ENCODE peak calls at places on chromosomes 3 and 15, in five cellular contexts. J is Peyer's patch; A is stimulated activated CD4-positive, alpha-beta T cell treated with anti-CD3 and anti-CD28 coated beads, Interleukin-15, amount 100 ng/mL, for 24 hours; M is COR-L47; I is BE2C. F is an unnamed sample.

GRCh38 chr3:114878119-114878839 is 268.8 kb downstream of the ZBTB20 start:
- DNase-seq in J (no peak), A (no peak), M (no peak), I (no peak), F (peak; percentile 97)

GRCh38 chr15:75235051-75235673 is 23.0 kb upstream of the GOLGA6C start:
- DNase-seq in J (no peak), A (no peak), M (no peak), I (no peak), F (no peak)

GRCh38 chr3:189236352-189236751 is 64.6 kb downstream of the TPRG1 start:
- DNase-seq in J (no peak), A (no peak), M (no peak), I (no peak), F (no peak)

GRCh38 chr15:48112242-48112641 is 8.5 kb upstream of the SLC24A5 start:
- DNase-seq in J (no peak), A (peak; percentile 5), M (peak; percentile 51), I (peak; percentile 62), F (no peak)

GRCh38 chr15:74293021-74293810 is 57.1 kb downstream of the CCDC33 start:
- DNase-seq in J (no peak), A (no peak), M (no peak), I (peak; percentile 87), F (no peak)

GRCh38 chr3:64685800-64686445 is 1.9 kb downstream of the ADAMTS9 start:
- DNase-seq in J (peak; percentile 24), A (peak; percentile 19), M (no peak), I (peak; percentile 94), F (peak; percentile 68)

GRCh38 chr15:31474059-31474868 is 147.6 kb downstream of the KLF13 start:
- DNase-seq in J (peak; percentile 15), A (peak; percentile 56), M (no peak), I (no peak), F (no peak)

GRCh38 chr15:48031466-48031865 is 89.3 kb upstream of the SLC24A5 start:
- DNase-seq in J (no peak), A (no peak), M (no peak), I (no peak), F (no peak)

GRCh38 chr15:68352401-68353062 is 75.0 kb downstream of the FEM1B start:
- DNase-seq in J (peak; percentile 16), A (peak; percentile 65), M (no peak), I (no peak), F (peak; percentile 1)

GRCh38 chr3:9088431-9089353 is 125.4 kb upstream of the RAD18 start:
- DNase-seq in J (no peak), A (no peak), M (no peak), I (no peak), F (peak; percentile 40)

GRCh38 chr15:40338921-40339620 is 1.7 kb downstream of the CCDC9B start:
- DNase-seq in J (no peak), A (no peak), M (no peak), I (no peak), F (no peak)

GRCh38 chr3:142886938-142887337 is 1.9 kb downstream of the PCOLCE2 start:
- DNase-seq in J (no peak), A (no peak), M (no peak), I (no peak), F (no peak)

GRCh38 chr15:47861186-47861585 is 143.9 kb downstream of the SEMA6D start:
- DNase-seq in J (no peak), A (no peak), M (no peak), I (no peak), F (no peak)

GRCh38 chr15:35717721-35718120 is 171.8 kb upstream of the DPH6 start:
- DNase-seq in J (no peak), A (no peak), M (no peak), I (no peak), F (no peak)

GRCh38 chr3:161273589-161274218 is 52.6 kb downstream of the NMD3 start:
- DNase-seq in J (no peak), A (peak; percentile 38), M (peak; percentile 72), I (peak; percentile 34), F (peak; percentile 43)

GRCh38 chr3:58640700-58641372 is 25.7 kb downstream of the FAM3D start:
- DNase-seq in J (peak; percentile 39), A (peak; percentile 77), M (peak; percentile 33), I (peak; percentile 75), F (peak; percentile 69)

GRCh38 chr3:158085358-158085757 is 20.9 kb downstream of the SHOX2 start:
- DNase-seq in J (no peak), A (no peak), M (no peak), I (no peak), F (no peak)

GRCh38 chr3:130014526-130014925 is 40.0 kb downstream of the TRH start:
- DNase-seq in J (no peak), A (no peak), M (no peak), I (no peak), F (no peak)

GRCh38 chr3:171806200-171807128 is 3.8 kb downstream of the PLD1 start:
- DNase-seq in J (no peak), A (no peak), M (no peak), I (no peak), F (no peak)

GRCh38 chr3:63192248-63192647 is 85.9 kb upstream of the SYNPR start:
- DNase-seq in J (no peak), A (no peak), M (no peak), I (no peak), F (no peak)

GRCh38 chr3:54040476-54040875 is 81.9 kb upstream of the CACNA2D3 start:
- DNase-seq in J (no peak), A (no peak), M (no peak), I (no peak), F (no peak)

GRCh38 chr3:62496509-62496908 is 123.2 kb upstream of the FEZF2 start:
- DNase-seq in J (no peak), A (no peak), M (no peak), I (no peak), F (no peak)

GRCh38 chr3:42071720-42072582 is 19.2 kb upstream of the TRAK1 start:
- DNase-seq in J (peak; percentile 54), A (no peak), M (peak; percentile 41), I (peak; percentile 35), F (peak; percentile 27)

GRCh38 chr15:73601449-73602425 is 31.5 kb downstream of the NPTN start:
- DNase-seq in J (no peak), A (no peak), M (no peak), I (peak; percentile 21), F (no peak)

GRCh38 chr15:60592386-60593339 is 113.7 kb upstream of the ICE2 start:
- DNase-seq in J (peak; percentile 87), A (peak; percentile 89), M (peak; percentile 80), I (peak; percentile 86), F (peak; percentile 54)

GRCh38 chr3:59084598-59084997 is 34.8 kb upstream of the CFAP20DC start:
- DNase-seq in J (no peak), A (no peak), M (no peak), I (no peak), F (no peak)

GRCh38 chr3:43363621-43364266 is 77.4 kb downstream of the SNRK start:
- DNase-seq in J (no peak), A (no peak), M (no peak), I (no peak), F (no peak)

GRCh38 chr3:127961963-127962362 is 46.9 kb downstream of the KBTBD12 start:
- DNase-seq in J (no peak), A (no peak), M (no peak), I (peak; percentile 33), F (no peak)

GRCh38 chr3:71549948-71550347 is 33.6 kb downstream of the FOXP1 start:
- DNase-seq in J (no peak), A (no peak), M (no peak), I (no peak), F (no peak)

F was measured in DMS79 treated with DMSO at 0.1 percent for 48 hours.